ENCODE peak calls at places on chromosome 16, in four cellular contexts. M is stimulated activated CD4-positive, alpha-beta T cell treated with anti-CD3 and anti-CD28 coated beads, Interleukin-1b, Interleukin-23, amount 100 ng/mL, for 24 hours; P is GM04504; I is amniotic epithelial cell. H is an unnamed sample.

GRCh38 chr16:81567987-81568748 is 123.6 kb downstream of the CMIP start:
- DNase-seq in M (peak), I (peak), P (no peak), H (no peak)

GRCh38 chr16:3101018-3101840 is 2.1 kb upstream of the ZSCAN10 start:
- DNase-seq in I (peak), P (no peak), M (peak), H (no peak)

GRCh38 chr16:26963109-26963508 is 103.6 kb upstream of the C16orf82 start:
- DNase-seq in P (no peak), I (peak), M (peak), H (no peak)

GRCh38 chr16:16105646-16106045 is 117.6 kb downstream of the ABCC6 start:
- DNase-seq in P (no peak), I (no peak), M (no peak), H (no peak)

GRCh38 chr16:5350118-5350517 is 252.5 kb upstream of the EEF2KMT start:
- DNase-seq in P (no peak), I (no peak), M (no peak), H (no peak)

GRCh38 chr16:2365895-2366294 is 25.4 kb upstream of the ABCA3 start:
- DNase-seq in M (no peak), I (peak), P (peak), H (peak)

GRCh38 chr16:50207652-50208051 is 54.5 kb downstream of the TENT4B start:
- DNase-seq in P (peak), M (no peak), I (peak), H (no peak)

GRCh38 chr16:89779231-89779912 is 37.1 kb downstream of the FANCA start:
- DNase-seq in I (no peak), P (no peak), M (no peak), H (no peak)

H was measured in skeletal muscle cell.